ENCODE peak calls at places on chromosomes 12 and 14, in ten cellular contexts. A, R, S, U, W, V, I, J, Q and P are unnamed samples.

GRCh38 chr12:93348568-93349435 is 28.9 kb upstream of the NUDT4 start:
- DNase-seq in A (no peak), U (no peak), Q (no peak), W (no peak), R (no peak), V (no peak), I (no peak), J (no peak), S (no peak), P (no peak)

GRCh38 chr14:35750202-35750904 is 58.7 kb downstream of the RALGAPA1 start:
- DNase-seq in R (no peak), J (no peak), S (no peak), Q (no peak), I (no peak), V (no peak), U (no peak), A (no peak), W (no peak), P (peak; percentile 18)

GRCh38 chr14:51367600-51367931 is 127.5 kb downstream of the TMX1 start:
- DNase-seq in A (no peak), W (no peak), S (no peak), U (no peak), R (peak; percentile 56), V (no peak), Q (peak; percentile 83), J (no peak), I (no peak), P (peak; percentile 75)

GRCh38 chr12:8554451-8555195 is 13.9 kb upstream of the CLEC4E start:
- DNase-seq in U (no peak), R (peak; percentile 11), A (no peak), J (no peak), V (no peak), W (peak; percentile 86), I (no peak), Q (peak; percentile 1), S (no peak), P (peak; percentile 39)

GRCh38 chr12:57086951-57087688 is 1.8 kb upstream of the NAB2 start:
- DNase-seq in J (peak; percentile 93), Q (peak; percentile 93), A (peak; percentile 86), R (peak; percentile 89), W (peak; percentile 84), S (no peak), I (peak; percentile 91), U (peak; percentile 80), V (peak; percentile 93), P (peak; percentile 86)

GRCh38 chr12:38139456-38139855 is 177.1 kb upstream of the ALG10B start:
- DNase-seq in I (no peak), S (no peak), R (no peak), V (no peak), A (no peak), Q (no peak), J (no peak), W (no peak), U (no peak), P (no peak)

GRCh38 chr14:76053576-76054369 is 68.2 kb downstream of the IFT43 start:
- DNase-seq in A (no peak), R (no peak), V (no peak), Q (no peak), U (no peak), S (no peak), J (no peak), W (no peak), I (no peak), P (no peak)

GRCh38 chr12:15693233-15693911 is 95.8 kb downstream of the EPS8 start:
- DNase-seq in W (no peak), U (no peak), J (no peak), A (no peak), S (no peak), Q (peak; percentile 89), R (peak; percentile 60), I (no peak), V (no peak), P (peak; percentile 35)

GRCh38 chr14:77303417-77304156 is 17.1 kb downstream of the POMT2 start:
- DNase-seq in A (peak; percentile 53), V (no peak), U (no peak), Q (peak; percentile 97), J (peak; percentile 43), S (peak; percentile 89), I (no peak), R (peak; percentile 91), W (peak; percentile 86), P (peak; percentile 98)

GRCh38 chr14:63555572-63555971 is 12.4 kb upstream of the PPP2R5E start:
- DNase-seq in U (no peak), W (no peak), J (no peak), I (no peak), V (no peak), S (no peak), A (no peak), Q (no peak), R (no peak), P (no peak)

GRCh38 chr14:35915185-35915584 is 89.0 kb downstream of the BRMS1L start:
- DNase-seq in I (no peak), A (no peak), W (no peak), R (no peak), J (no peak), Q (no peak), U (no peak), V (no peak), S (no peak), P (no peak)

GRCh38 chr14:49972840-49973239 is 80.0 kb downstream of the ARF6 start:
- DNase-seq in Q (peak; percentile 92), W (no peak), A (peak; percentile 64), I (no peak), V (no peak), U (no peak), J (peak; percentile 54), S (peak; percentile 82), R (peak; percentile 89), P (peak; percentile 89)

GRCh38 chr14:36270191-36270590 is 50.2 kb downstream of the MBIP start:
- DNase-seq in A (no peak), I (no peak), R (no peak), W (no peak), S (no peak), J (no peak), V (no peak), Q (no peak), U (no peak), P (no peak)

GRCh38 chr14:102318781-102319276 is 717 bp upstream of the ZNF839 start:
- DNase-seq in J (no peak), W (no peak), U (no peak), Q (no peak), I (no peak), A (no peak), R (no peak), S (no peak), V (no peak), P (no peak)

GRCh38 chr14:102316746-102317563 is 2.6 kb upstream of the ZNF839 start:
- DNase-seq in R (peak; percentile 95), A (peak; percentile 95), S (peak; percentile 83), J (peak; percentile 93), Q (peak; percentile 91), V (peak; percentile 92), I (peak; percentile 91), W (peak; percentile 98), U (peak; percentile 98), P (peak; percentile 82)

GRCh38 chr14:102319351-102320032 is at the start of gene ZNF839:
- DNase-seq in R (peak; percentile 90), V (peak; percentile 94), J (peak; percentile 93), U (peak; percentile 93), S (peak; percentile 69), I (peak; percentile 96), Q (peak; percentile 86), A (peak; percentile 95), W (peak; percentile 94), P (peak; percentile 78)

GRCh38 chr14:102316048-102316745 is 3.3 kb upstream of the ZNF839 start:
- DNase-seq in Q (peak; percentile 75), V (peak; percentile 68), U (no peak), J (no peak), R (peak; percentile 79), A (peak; percentile 55), I (no peak), S (peak; percentile 44), W (no peak), P (peak; percentile 52)

DNA sequence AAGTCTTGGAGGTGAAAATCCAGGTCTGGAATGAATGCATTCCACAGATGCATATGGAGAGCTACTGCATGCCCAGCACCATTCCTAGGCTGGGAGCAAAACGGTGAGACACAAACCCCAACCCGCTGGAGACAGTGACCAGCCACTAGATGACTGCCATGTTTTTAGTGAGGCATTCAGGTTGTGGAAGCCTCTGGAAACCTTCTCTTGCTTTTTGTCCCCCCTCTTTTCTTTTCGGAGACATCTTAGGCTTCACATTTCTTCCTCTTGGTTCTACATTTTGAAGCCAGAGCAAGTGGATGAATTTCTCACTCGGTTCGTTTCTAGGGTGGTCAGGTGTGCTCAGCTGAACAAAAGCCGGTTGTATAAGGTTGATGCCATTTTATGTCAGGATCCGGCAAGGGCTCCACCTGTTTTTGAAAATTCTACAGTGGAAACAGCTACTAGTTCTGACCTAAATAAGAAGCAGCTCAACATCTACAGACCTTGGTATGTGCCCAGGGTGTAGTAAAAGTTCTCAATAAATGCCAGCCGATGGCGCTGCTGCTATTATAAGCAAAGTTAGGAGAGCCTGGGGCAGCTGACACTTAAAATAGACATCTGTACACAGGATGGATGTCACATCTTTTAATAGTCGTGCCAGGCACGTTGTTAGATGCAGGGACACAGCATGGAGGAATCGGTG is 1.8 kb upstream of the ZNF839 start:
- DNase-seq in V (peak; percentile 60), W (peak; percentile 92), Q (no peak), I (no peak), A (no peak), J (no peak), R (no peak), U (no peak), S (peak; percentile 71), P (peak; percentile 41)
- H3K4me1 ChIP-seq in V (peaks cover 51% of the 10 kb centered on the region), W (peaks cover 2% of the 10 kb centered on the region), Q (peaks cover 15% of the 10 kb centered on the region), I (peaks cover 17% of the 10 kb centered on the region), A (peaks cover 52% of the 10 kb centered on the region), J (peaks cover 3% of the 10 kb centered on the region), R (peaks cover 9% of the 10 kb centered on the region), U (peaks cover 40% of the 10 kb centered on the region), S (peaks cover 62% of the 10 kb centered on the region), P (peaks cover 52% of the 10 kb centered on the region)

GRCh38 chr12:114481200-114481535 is 75.2 kb upstream of the TBX5 start:
- DNase-seq in A (no peak), V (no peak), J (no peak), U (no peak), R (no peak), Q (no peak), W (no peak), I (no peak), S (no peak), P (no peak)
- H3K27me3 ChIP-seq in A (peaks cover 25% of the 10 kb centered on the region), V (peaks cover 76% of the 10 kb centered on the region), J (no peaks in the 10 kb centered on the region), U (no peaks in the 10 kb centered on the region), R (peaks cover 10% of the 10 kb centered on the region), Q (peaks cover 29% of the 10 kb centered on the region), W (peaks cover 49% of the 10 kb centered on the region), I (peaks cover 73% of the 10 kb centered on the region), S (peaks cover 54% of the 10 kb centered on the region), P (peaks cover 16% of the 10 kb centered on the region)

DNA sequence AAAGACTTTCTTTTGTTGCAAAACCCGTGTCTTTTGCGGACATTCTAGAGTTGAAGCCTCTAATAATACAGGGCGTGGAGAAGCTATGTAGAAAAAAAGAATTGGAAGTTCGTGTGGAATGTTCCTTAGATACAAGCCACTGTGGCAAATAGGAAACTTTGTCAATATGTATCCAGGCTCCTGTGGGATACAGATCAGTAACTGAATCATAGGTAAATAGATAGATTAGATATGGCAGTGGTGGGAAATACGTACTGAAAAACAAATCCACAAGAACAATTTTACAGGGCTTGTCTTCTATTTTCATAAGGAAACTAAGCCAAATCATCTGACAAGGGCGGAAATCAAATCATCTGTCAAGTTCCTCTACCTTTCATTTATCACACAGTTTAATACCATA is 245.4 kb downstream of the EGLN3 start:
- DNase-seq in I (no peak), A (no peak), S (no peak), Q (no peak), R (no peak), W (no peak), U (no peak), V (no peak), J (no peak), P (no peak)
- H3K4me1 ChIP-seq in I (no peaks in the 10 kb centered on the region), A (peaks cover 6% of the 10 kb centered on the region), S (no peaks in the 10 kb centered on the region), Q (no peaks in the 10 kb centered on the region), R (no peaks in the 10 kb centered on the region), W (no peaks in the 10 kb centered on the region), U (no peaks in the 10 kb centered on the region), V (no peaks in the 10 kb centered on the region), J (no peaks in the 10 kb centered on the region), P (no peaks in the 10 kb centered on the region)

GRCh38 chr12:67034110-67034879 is 234.9 kb upstream of the CAND1 start:
- DNase-seq in I (peak; percentile 71), S (no peak), W (peak; percentile 39), U (no peak), V (no peak), Q (peak; percentile 2), A (no peak), R (no peak), J (no peak), P (peak; percentile 81)
- H3K27me3 ChIP-seq in I (no peaks in the 10 kb centered on the region), S (no peaks in the 10 kb centered on the region), W (no peaks in the 10 kb centered on the region), U (no peaks in the 10 kb centered on the region), V (no peaks in the 10 kb centered on the region), Q (no peaks in the 10 kb centered on the region), A (no peaks in the 10 kb centered on the region), R (no peaks in the 10 kb centered on the region), J (no peaks in the 10 kb centered on the region), P (no peaks in the 10 kb centered on the region)